ENCODE peak calls at places on chromosomes 16 and 17, in nine cellular contexts. M is EH; K is AG08395; S is cardiac septum; T is anterior cingulate cortex; C is activated naive CD4-positive, alpha-beta T cell; I is NCI-H1105 treated with DMSO at 0.1 percent for 48 hours; R is Calu3; Y is left colon. O is an unnamed sample.

GRCh38 chr16:89037261-89038152 is 56.1 kb upstream of the ACSF3 start:
- DNase-seq in M (peak), C (no peak), K (peak), Y (peak), I (no peak), S (no peak), T (no peak), R (peak), O (peak)

GRCh38 chr17:81520021-81520894 is 7.7 kb upstream of the ACTG1 start:
- DNase-seq in T (no peak), I (no peak), M (no peak), S (no peak), C (no peak), R (no peak), K (no peak), Y (no peak), O (peak)

GRCh38 chr16:69494993-69495392 is 70.6 kb downstream of the CYB5B start:
- DNase-seq in I (no peak), R (peak), C (no peak), Y (peak), K (no peak), T (no peak), M (no peak), S (no peak), O (no peak)

GRCh38 chr17:63474174-63474913 is 2.5 kb upstream of the ACE start:
- DNase-seq in K (no peak), T (no peak), M (no peak), S (no peak), I (no peak), C (no peak), Y (peak), R (no peak), O (no peak)

GRCh38 chr17:58829172-58829637 is 73.6 kb downstream of the PPM1E start:
- DNase-seq in I (no peak), M (no peak), C (no peak), Y (peak), S (no peak), R (no peak), T (no peak), K (no peak), O (no peak)

GRCh38 chr17:57645950-57646686 is 99.0 kb downstream of the CCDC182 start:
- DNase-seq in T (no peak), R (no peak), I (no peak), S (no peak), C (no peak), Y (no peak), M (peak), K (no peak), O (no peak)

GRCh38 chr17:72049914-72050313 is 70.9 kb upstream of the SOX9 start:
- DNase-seq in R (no peak), T (no peak), Y (no peak), S (no peak), K (no peak), M (no peak), C (no peak), I (no peak), O (no peak)

GRCh38 chr17:78034429-78035091 is 76.1 kb downstream of the TNRC6C start:
- DNase-seq in K (peak), T (no peak), I (no peak), Y (no peak), C (no peak), M (peak), S (no peak), R (no peak), O (no peak)

GRCh38 chr16:56860226-56861020 is 4.6 kb upstream of the SLC12A3 start:
- DNase-seq in I (no peak), R (no peak), Y (no peak), M (no peak), T (no peak), S (no peak), K (no peak), C (peak), O (no peak)

GRCh38 chr17:31586946-31587345 is 195.5 kb downstream of the RAB11FIP4 start:
- DNase-seq in R (no peak), Y (no peak), K (peak), M (peak), C (no peak), I (no peak), S (no peak), T (no peak), O (no peak)

GRCh38 chr16:29146266-29146665 is 161.4 kb downstream of the LAT start:
- DNase-seq in C (no peak), Y (no peak), K (no peak), M (no peak), R (no peak), I (no peak), S (no peak), T (no peak), O (peak)

GRCh38 chr16:16041196-16041892 is 91.9 kb downstream of the ABCC1 start:
- DNase-seq in I (no peak), T (no peak), M (no peak), Y (no peak), C (no peak), R (no peak), K (no peak), S (no peak), O (no peak)

GRCh38 chr17:20127660-20128413 is 118.7 kb downstream of the SPECC1 start:
- DNase-seq in I (no peak), M (peak), K (peak), Y (no peak), T (no peak), C (no peak), R (no peak), S (no peak), O (no peak)

GRCh38 chr16:168424-168823 is 2.6 kb downstream of the HBM start:
- DNase-seq in T (no peak), R (no peak), M (no peak), I (peak), C (no peak), S (no peak), K (no peak), Y (no peak), O (no peak)

GRCh38 chr16:87437911-87438610 is 45.9 kb downstream of the MAP1LC3B start:
- DNase-seq in K (no peak), T (no peak), Y (no peak), S (no peak), M (no peak), C (no peak), I (no peak), R (no peak), O (no peak)

GRCh38 chr17:45222994-45223540 is 1.4 kb downstream of the FMNL1 start:
- DNase-seq in R (no peak), Y (no peak), S (no peak), I (no peak), K (no peak), T (no peak), M (no peak), C (no peak), O (no peak)

GRCh38 chr17:75842963-75843576 is 1.1 kb downstream of the UNC13D start:
- DNase-seq in R (no peak), K (no peak), S (no peak), M (no peak), I (no peak), Y (no peak), T (no peak), C (no peak), O (no peak)

GRCh38 chr17:83173997-83174858 is 94.8 kb downstream of the METRNL start:
- DNase-seq in I (no peak), T (no peak), M (peak), S (peak), K (peak), Y (peak), R (no peak), C (no peak), O (peak)

GRCh38 chr17:52106638-52107261 is 51.8 kb downstream of the CA10 start:
- DNase-seq in S (no peak), K (peak), R (peak), C (no peak), T (peak), I (peak), M (peak), Y (peak), O (no peak)

GRCh38 chr16:76614255-76614654 is 337.1 kb downstream of the CNTNAP4 start:
- DNase-seq in Y (no peak), S (no peak), I (peak), C (no peak), R (no peak), K (no peak), T (peak), M (no peak), O (no peak)

GRCh38 chr17:50337956-50338355 is 8.0 kb upstream of the XYLT2 start:
- DNase-seq in K (no peak), C (no peak), M (no peak), S (no peak), I (no peak), Y (no peak), T (no peak), R (no peak), O (peak)

GRCh38 chr16:56871172-56871593 is 6.2 kb downstream of the SLC12A3 start:
- DNase-seq in T (no peak), I (no peak), S (no peak), C (no peak), M (peak), K (peak), Y (peak), R (peak), O (no peak)

GRCh38 chr17:32323784-32324590 is 18.0 kb downstream of the C17orf75 start:
- DNase-seq in K (peak), C (peak), M (peak), S (no peak), I (no peak), T (peak), Y (peak), R (peak), O (no peak)

GRCh38 chr17:68452724-68453290 is 4.5 kb downstream of the WIPI1 start:
- DNase-seq in S (no peak), K (no peak), T (no peak), R (no peak), I (no peak), C (no peak), Y (no peak), M (no peak), O (no peak)

GRCh38 chr17:37743875-37744632 is 805 bp downstream of the HNF1B start:
- DNase-seq in I (no peak), T (no peak), Y (peak), S (no peak), R (peak), K (no peak), C (no peak), M (no peak), O (no peak)

GRCh38 chr16:3611145-3611977 is at the start of gene SLX4:
- DNase-seq in S (peak), Y (peak), I (peak), M (peak), T (peak), K (peak), R (peak), C (peak), O (peak)

GRCh38 chr17:80949451-80950421 is 41.9 kb upstream of the CHMP6 start:
- DNase-seq in Y (peak), K (no peak), R (no peak), T (no peak), I (no peak), S (no peak), C (no peak), M (no peak), O (no peak)

GRCh38 chr17:75901727-75902126 is 3.0 kb downstream of the MRPL38 start:
- DNase-seq in R (no peak), C (no peak), S (no peak), M (no peak), Y (no peak), K (no peak), T (no peak), I (no peak), O (peak)

GRCh38 chr16:15958703-15959348 is 9.4 kb downstream of the ABCC1 start:
- DNase-seq in Y (no peak), I (no peak), T (no peak), M (no peak), K (no peak), R (no peak), C (no peak), S (no peak), O (no peak)

GRCh38 chr16:4426021-4426684 is 485 bp downstream of the DNAJA3 start:
- DNase-seq in C (no peak), R (no peak), K (no peak), S (no peak), Y (no peak), I (no peak), T (no peak), M (no peak), O (no peak)

GRCh38 chr16:84724619-84725307 is 25.0 kb downstream of the USP10 start:
- DNase-seq in C (no peak), I (no peak), R (no peak), Y (no peak), K (no peak), M (peak), S (no peak), T (no peak), O (no peak)

GRCh38 chr17:18076941-18077340 is 10.8 kb upstream of the DRG2 start:
- DNase-seq in Y (no peak), S (no peak), T (no peak), K (peak), M (peak), R (no peak), I (no peak), C (no peak), O (no peak)

GRCh38 chr17:63019138-63019873 is 53.3 kb downstream of the TANC2 start:
- DNase-seq in S (no peak), Y (no peak), I (no peak), T (no peak), K (no peak), M (no peak), R (no peak), C (no peak), O (no peak)

GRCh38 chr16:88367560-88367959 is 15.2 kb upstream of the ZNF469 start:
- DNase-seq in K (no peak), S (no peak), Y (no peak), M (no peak), R (no peak), I (no peak), C (no peak), T (no peak), O (peak)

GRCh38 chr17:76263896-76264295 is 1.3 kb upstream of the UBALD2 start:
- DNase-seq in T (no peak), M (no peak), C (no peak), Y (no peak), K (no peak), I (no peak), R (no peak), S (no peak), O (no peak)

GRCh38 chr17:33086041-33086440 is 94.4 kb downstream of the SPACA3 start:
- DNase-seq in S (no peak), R (no peak), C (no peak), Y (no peak), T (no peak), I (no peak), K (no peak), M (no peak), O (no peak)

GRCh38 chr16:85716016-85716679 is 27.4 kb upstream of the GINS2 start:
- DNase-seq in R (no peak), S (no peak), I (no peak), Y (no peak), T (no peak), C (no peak), M (peak), K (no peak), O (no peak)

GRCh38 chr16:4386452-4386813 is 14.8 kb downstream of the VASN start:
- DNase-seq in S (no peak), Y (no peak), K (no peak), C (no peak), M (peak), R (no peak), T (no peak), I (no peak), O (no peak)